ENCODE peak calls at places on chromosome 21, in six cellular contexts. L, E, F, Q, C and B are unnamed samples.

GRCh38 chr21:46381521-46381920 is 57.6 kb downstream of the PCNT start:
- DNase-seq in Q (no peak), F (no peak), C (no peak), E (no peak), L (no peak), B (no peak)

GRCh38 chr21:34606051-34606450 is 8.9 kb downstream of the RCAN1 start:
- DNase-seq in F (no peak), E (no peak), Q (no peak), C (no peak), L (no peak), B (no peak)

GRCh38 chr21:32520885-32521735 is 64.2 kb downstream of the TCP10L start:
- DNase-seq in C (peak; percentile 97), F (peak; percentile 96), L (peak; percentile 88), Q (peak; percentile 97), E (no peak), B (peak; percentile 98)

GRCh38 chr21:17732306-17732705 is 86.8 kb downstream of the C21orf91 start:
- DNase-seq in Q (peak; percentile 5), C (no peak), E (no peak), F (peak; percentile 30), L (peak; percentile 26), B (peak; percentile 45)

GRCh38 chr21:14889080-14889805 is 175.6 kb downstream of the NRIP1 start:
- DNase-seq in L (peak; percentile 72), Q (peak; percentile 71), E (no peak), C (no peak), F (peak; percentile 80), B (peak; percentile 93)

GRCh38 chr21:16193758-16194606 is 464.2 kb downstream of the USP25 start:
- DNase-seq in L (peak; percentile 92), F (peak; percentile 93), Q (peak; percentile 79), E (no peak), C (peak; percentile 33), B (peak; percentile 88)

GRCh38 chr21:39904457-39904856 is 37.2 kb downstream of the PCP4 start:
- DNase-seq in Q (no peak), F (no peak), C (no peak), L (no peak), E (no peak), B (no peak)

GRCh38 chr21:26795866-26796329 is 49.3 kb downstream of the ADAMTS1 start:
- DNase-seq in L (peak; percentile 92), E (no peak), Q (peak; percentile 100), F (peak; percentile 87), C (peak; percentile 89), B (peak; percentile 99)

GRCh38 chr21:16569679-16570078 is 839.9 kb downstream of the USP25 start:
- DNase-seq in C (no peak), Q (peak; percentile 39), F (peak; percentile 82), L (no peak), E (no peak), B (no peak)

GRCh38 chr21:40215941-40216340 is 348.7 kb downstream of the PCP4 start:
- DNase-seq in F (no peak), C (no peak), E (no peak), L (no peak), Q (no peak), B (no peak)

GRCh38 chr21:39182484-39183271 is 573 bp downstream of the PSMG1 start:
- DNase-seq in E (no peak), C (no peak), F (no peak), L (peak; percentile 48), Q (no peak), B (peak; percentile 23)

GRCh38 chr21:32499249-32500055 is 85.9 kb downstream of the TCP10L start:
- DNase-seq in E (no peak), F (peak; percentile 82), Q (peak; percentile 62), C (no peak), L (peak; percentile 69), B (peak; percentile 76)

GRCh38 chr21:34722684-34723300 is 54.0 kb downstream of the CLIC6 start:
- DNase-seq in C (no peak), E (no peak), Q (no peak), L (no peak), F (no peak), B (no peak)

GRCh38 chr21:46664316-46664995 is 29.0 kb downstream of the PRMT2 start:
- DNase-seq in L (no peak), F (no peak), E (no peak), Q (no peak), C (no peak), B (no peak)

GRCh38 chr21:33949516-33950424 is 34.2 kb upstream of the ATP5PO start:
- DNase-seq in L (no peak), Q (no peak), E (no peak), F (no peak), C (no peak), B (no peak)

GRCh38 chr21:33817136-33817535 is 98.5 kb downstream of the ATP5PO start:
- DNase-seq in Q (no peak), L (no peak), E (no peak), F (no peak), C (no peak), B (no peak)

GRCh38 chr21:33281101-33281652 is 15.0 kb downstream of the IL10RB start:
- DNase-seq in E (no peak), L (no peak), C (no peak), Q (no peak), F (no peak), B (no peak)

GRCh38 chr21:27954806-27955205 is 987.9 kb upstream of the ADAMTS5 start:
- DNase-seq in C (peak; percentile 79), E (no peak), Q (peak; percentile 71), F (peak; percentile 61), L (peak; percentile 65), B (peak; percentile 15)

GRCh38 chr21:33552093-33552998 is 9.5 kb downstream of the SON start:
- DNase-seq in C (no peak), Q (peak; percentile 22), F (no peak), E (no peak), L (no peak), B (no peak)

GRCh38 chr21:43278359-43278758 is 109.6 kb downstream of the CRYAA start:
- DNase-seq in Q (no peak), C (no peak), E (no peak), F (no peak), L (no peak), B (no peak)

GRCh38 chr21:40049031-40049958 is 182.1 kb downstream of the PCP4 start:
- DNase-seq in F (peak; percentile 84), C (no peak), Q (peak; percentile 11), E (no peak), L (peak; percentile 32), B (no peak)

GRCh38 chr21:40043423-40043822 is 176.2 kb downstream of the PCP4 start:
- DNase-seq in Q (no peak), E (no peak), C (no peak), L (no peak), F (no peak), B (no peak)

GRCh38 chr21:28775071-28775470 is 217.6 kb downstream of the LTN1 start:
- DNase-seq in E (no peak), C (no peak), L (no peak), F (no peak), Q (no peak), B (no peak)

GRCh38 chr21:41768371-41769042 is 1.7 kb upstream of the RIPK4 start:
- DNase-seq in E (peak; percentile 32), C (peak; percentile 68), F (peak; percentile 85), L (peak; percentile 85), Q (peak; percentile 85), B (peak; percentile 70)
- TF ChIP-seq CTCF in E (no peak), C (peak; percentile 67), F (peak; percentile 39), L (peak; percentile 65), Q (peak; percentile 51), B (peak; percentile 39)

GRCh38 chr21:37564924-37565529 is 198.5 kb downstream of the DYRK1A start:
- DNase-seq in C (no peak), L (peak; percentile 44), Q (peak; percentile 15), F (peak; percentile 39), E (no peak), B (peak; percentile 9)
- H3K4me3 ChIP-seq in C (peak overlapping the region; percentile 66), L (peak overlapping the region; percentile 61), Q (peak overlapping the region; percentile 48), F (no peak overlapping the region), E (peak overlapping the region; percentile 54), B (no peak overlapping the region)

GRCh38 chr21:36459098-36459497 is 20.8 kb downstream of the CLDN14 start:
- DNase-seq in C (no peak), E (no peak), F (no peak), L (no peak), Q (no peak), B (no peak)

GRCh38 chr21:36461918-36462486 is 17.9 kb downstream of the CLDN14 start:
- DNase-seq in E (no peak), F (no peak), Q (no peak), C (no peak), L (no peak), B (no peak)

GRCh38 chr21:36461277-36461917 is 18.5 kb downstream of the CLDN14 start:
- DNase-seq in E (no peak), L (no peak), C (no peak), F (no peak), Q (no peak), B (no peak)

GRCh38 chr21:36463204-36463603 is 16.7 kb downstream of the CLDN14 start:
- DNase-seq in C (no peak), L (no peak), E (no peak), F (no peak), Q (no peak), B (no peak)

GRCh38 chr21:36460866-36461265 is 19.1 kb downstream of the CLDN14 start:
- DNase-seq in F (no peak), C (no peak), E (no peak), Q (no peak), L (no peak), B (no peak)
- TF ChIP-seq CTCF in F (no peak), C (no peak), E (no peak), Q (no peak), L (no peak), B (no peak)

GRCh38 chr21:36427502-36427901 is 42.3 kb downstream of the CHAF1B start:
- DNase-seq in F (no peak), Q (no peak), E (no peak), C (no peak), L (no peak), B (no peak)

GRCh38 chr21:36430841-36431240 is 45.6 kb downstream of the CHAF1B start:
- DNase-seq in F (peak; percentile 72), Q (no peak), L (no peak), E (no peak), C (no peak), B (peak; percentile 68)

GRCh38 chr21:36431252-36431651 is 46.1 kb downstream of the CHAF1B start:
- DNase-seq in E (no peak), C (no peak), F (peak; percentile 36), Q (no peak), L (no peak), B (no peak)

GRCh38 chr21:36429672-36430546 is 44.7 kb downstream of the CHAF1B start:
- DNase-seq in Q (peak; percentile 100), C (peak; percentile 92), F (peak; percentile 100), L (peak; percentile 99), E (peak; percentile 95), B (peak; percentile 100)

DNA sequence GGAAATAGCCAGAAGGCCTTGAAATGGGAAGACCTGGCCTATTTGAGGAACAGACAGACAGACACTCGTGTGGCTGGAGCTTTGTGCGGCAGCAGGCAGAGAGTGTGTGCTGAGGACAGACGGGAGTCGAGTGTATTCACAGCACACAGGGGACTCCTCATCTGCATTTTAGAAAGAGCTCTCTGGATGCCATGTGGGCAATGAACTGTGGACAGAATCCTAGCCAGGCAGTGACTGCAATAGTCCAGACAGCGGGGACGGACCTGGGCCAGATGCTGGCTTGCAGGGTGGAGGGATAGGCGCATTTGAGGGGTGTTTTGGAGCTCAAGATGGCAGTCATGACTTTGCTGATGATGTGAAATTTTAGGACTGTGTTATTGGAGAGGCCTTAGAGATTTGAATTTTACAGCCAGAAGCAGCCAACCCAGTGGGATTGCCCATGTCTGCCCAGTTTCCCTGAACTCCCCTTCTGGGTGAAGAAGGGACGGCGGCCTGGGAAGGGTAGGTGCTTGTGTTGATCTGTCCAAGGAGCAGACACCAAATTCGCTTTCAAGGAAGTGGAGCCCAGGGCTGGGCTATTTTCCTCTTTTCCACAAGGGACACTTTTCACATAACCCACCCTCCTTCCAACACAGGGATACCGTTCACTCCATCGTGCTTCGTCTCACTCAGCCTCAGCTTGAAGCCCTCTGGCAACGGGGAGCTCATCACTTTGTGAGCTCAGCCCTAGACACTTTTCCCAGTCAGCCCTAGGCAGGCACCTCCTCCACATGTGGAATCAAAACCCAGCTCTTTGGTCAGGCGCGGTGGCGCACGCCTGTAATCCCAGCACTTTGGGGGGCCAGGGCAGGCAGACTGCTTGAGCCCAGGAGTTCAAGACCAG is 43.8 kb downstream of the CHAF1B start:
- DNase-seq in Q (no peak), C (no peak), E (no peak), F (peak; percentile 65), L (peak; percentile 39), B (peak; percentile 39)
- H3K4me3 ChIP-seq in Q (no peak overlapping the region), C (no peak overlapping the region), E (no peak overlapping the region), F (no peak overlapping the region), L (no peak overlapping the region), B (peak overlapping the region; percentile 53)